ENCODE peak calls at places on chromosomes 4 and X, in seven cellular contexts. E, Z, Y, F, V, J and G are unnamed samples.

GRCh38 chr4:169205146-169205806 is 65.5 kb downstream of the SH3RF1 start:
- DNase-seq in E (no peak), Z (no peak), Y (no peak), F (no peak), V (no peak), J (no peak), G (no peak)

GRCh38 chrX:41556958-41557357 is 109.8 kb downstream of the NYX start:
- DNase-seq in E (no peak), Z (no peak), Y (no peak), F (no peak), V (no peak), J (no peak), G (no peak)

GRCh38 chr4:42360158-42360557 is 37.1 kb upstream of the SHISA3 start:
- DNase-seq in E (no peak), Z (no peak), Y (no peak), F (no peak), V (no peak), J (no peak), G (no peak)

GRCh38 chrX:23784487-23785301 is 1.7 kb downstream of the SAT1 start:
- DNase-seq in E (peak), Z (no peak), Y (no peak), F (peak), V (peak), J (no peak), G (peak)

GRCh38 chr4:72486991-72487390 is 82.0 kb downstream of the ADAMTS3 start:
- DNase-seq in E (no peak), Z (no peak), Y (no peak), F (no peak), V (no peak), J (no peak), G (no peak)

GRCh38 chr4:140065393-140065792 is 88.6 kb downstream of the MAML3 start:
- DNase-seq in E (no peak), Z (no peak), Y (no peak), F (peak), V (no peak), J (no peak), G (no peak)

GRCh38 chr4:181966084-181966483 is 277.1 kb upstream of the TENM3 start:
- DNase-seq in E (no peak), Z (no peak), Y (no peak), F (no peak), V (no peak), J (no peak), G (no peak)

GRCh38 chrX:54931107-54931506 is 10.5 kb downstream of the TRO start:
- DNase-seq in E (no peak), Z (no peak), Y (no peak), F (no peak), V (no peak), J (no peak), G (peak)

GRCh38 chr4:56129431-56129861 is 180.7 kb downstream of the CEP135 start:
- DNase-seq in E (peak), Z (no peak), Y (no peak), F (peak), V (peak), J (no peak), G (peak)

GRCh38 chr4:169090479-169091215 is 80.6 kb upstream of the CBR4 start:
- DNase-seq in E (no peak), Z (no peak), Y (no peak), F (no peak), V (no peak), J (no peak), G (no peak)

GRCh38 chr4:82126641-82127040 is 247.2 kb downstream of the HNRNPD start:
- DNase-seq in E (no peak), Z (no peak), Y (no peak), F (no peak), V (no peak), J (no peak), G (no peak)

GRCh38 chrX:100654256-100654655 is 10.3 kb downstream of the SRPX2 start:
- DNase-seq in E (peak), Z (no peak), Y (no peak), F (peak), V (no peak), J (no peak), G (no peak)

GRCh38 chr4:80125252-80126177 is 52.5 kb upstream of the ANTXR2 start:
- DNase-seq in E (peak), Z (no peak), Y (peak), F (no peak), V (peak), J (no peak), G (no peak)

GRCh38 chr4:142817442-142817841 is 28.7 kb downstream of the INPP4B start:
- DNase-seq in E (peak), Z (no peak), Y (peak), F (no peak), V (peak), J (no peak), G (no peak)

GRCh38 chrX:107716045-107716684 is 59.4 kb downstream of the TSC22D3 start:
- DNase-seq in E (peak), Z (peak), Y (no peak), F (peak), V (no peak), J (peak), G (no peak)

GRCh38 chr4:145487626-145488025 is 6.0 kb downstream of the SMAD1 start:
- DNase-seq in E (no peak), Z (no peak), Y (no peak), F (no peak), V (no peak), J (no peak), G (no peak)

GRCh38 chr4:85779165-85779564 is 304.2 kb downstream of the ARHGAP24 start:
- DNase-seq in E (peak), Z (no peak), Y (no peak), F (no peak), V (no peak), J (no peak), G (no peak)

DNA sequence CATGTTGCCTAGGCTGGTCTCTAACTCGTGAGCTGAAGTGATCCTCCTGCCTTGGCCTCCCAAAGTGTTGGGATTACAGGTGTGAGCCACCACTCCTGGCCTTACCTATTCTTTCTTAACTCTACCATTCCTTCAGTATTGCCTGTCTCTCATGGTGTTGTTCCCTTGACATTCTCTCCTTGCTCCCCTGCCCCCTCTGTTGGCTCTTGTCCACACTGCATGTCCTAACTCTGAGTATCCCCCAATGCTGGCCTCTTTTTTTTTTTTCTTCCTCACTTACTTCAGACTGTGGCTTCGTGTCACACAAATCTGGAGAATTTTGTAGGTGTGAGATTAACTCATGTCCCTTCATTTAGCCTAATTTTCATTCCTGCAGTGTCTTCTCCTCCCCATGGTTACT is 22.9 kb upstream of the FRMPD4 start:
- DNase-seq in E (no peak), Z (no peak), Y (no peak), F (no peak), V (no peak), J (peak), G (no peak)
- TF ChIP-seq CTCF in E (no peak), Z (no peak), Y (no peak), F (no peak), V (no peak), J (peak), G (no peak)

DNA sequence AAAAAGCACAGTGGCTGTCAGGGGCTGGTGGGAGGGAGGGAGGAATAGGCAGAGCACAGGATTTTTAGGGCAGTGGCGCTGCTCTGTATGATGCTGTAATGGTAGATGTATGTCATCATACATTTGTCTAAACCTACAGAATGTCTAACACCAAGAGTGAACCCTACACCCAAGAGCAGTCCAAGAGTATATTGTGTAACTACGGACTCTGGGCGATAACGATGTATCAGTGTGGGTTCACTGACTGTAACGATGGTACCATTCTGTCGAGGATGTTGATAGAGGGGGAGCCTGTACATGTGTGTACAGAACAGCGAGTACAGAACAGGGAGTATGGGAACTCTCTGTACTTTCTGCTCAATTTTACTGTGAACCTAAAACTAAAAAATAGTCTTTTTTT is 76.5 kb downstream of the HAUS3 start:
- DNase-seq in E (no peak), Z (no peak), Y (no peak), F (no peak), V (no peak), J (no peak), G (no peak)
- TF ChIP-seq CTCF in E (no peak), Z (no peak), Y (no peak), F (no peak), V (no peak), J (no peak), G (no peak)

GRCh38 chr4:13933163-13933562 is 305.6 kb upstream of the BOD1L1 start:
- DNase-seq in E (peak), Z (no peak), Y (no peak), F (peak), V (no peak), J (no peak), G (no peak)
- TF ChIP-seq CTCF in E (peak), Z (no peak), Y (no peak), F (no peak), V (no peak), J (no peak), G (no peak)

GRCh38 chr4:38320349-38320707 is 343.7 kb upstream of the KLF3 start:
- DNase-seq in E (no peak), Z (no peak), Y (no peak), F (no peak), V (no peak), J (no peak), G (no peak)

GRCh38 chr4:38324861-38325451 is 339.0 kb upstream of the KLF3 start:
- DNase-seq in E (no peak), Z (no peak), Y (no peak), F (no peak), V (no peak), J (no peak), G (no peak)

GRCh38 chr4:38320833-38321232 is 343.2 kb upstream of the KLF3 start:
- DNase-seq in E (no peak), Z (no peak), Y (no peak), F (no peak), V (no peak), J (no peak), G (no peak)

GRCh38 chr4:38323141-38323634 is 340.8 kb upstream of the KLF3 start:
- DNase-seq in E (peak), Z (no peak), Y (no peak), F (no peak), V (no peak), J (no peak), G (no peak)

DNA sequence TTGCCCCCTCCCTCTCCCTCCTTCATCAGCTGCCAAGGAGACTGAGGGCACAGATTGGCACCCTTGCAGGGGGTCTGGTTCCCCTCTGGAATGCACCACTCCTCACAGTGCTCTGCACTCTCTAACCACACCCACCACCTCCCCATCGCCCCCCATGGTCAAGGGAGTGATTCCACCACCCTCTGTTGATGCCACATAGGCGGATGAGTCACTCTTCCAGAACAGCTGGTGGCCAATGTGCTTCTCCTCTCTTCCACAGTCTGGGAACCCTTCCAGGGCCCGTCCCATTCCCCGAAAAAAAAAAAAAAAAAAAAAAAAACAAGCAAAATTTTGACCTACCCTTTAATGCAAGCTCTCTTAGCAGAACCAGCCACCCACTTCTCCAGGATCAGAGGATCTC is 341.3 kb upstream of the KLF3 start:
- DNase-seq in E (peak), Z (peak), Y (no peak), F (no peak), V (peak), J (no peak), G (no peak)
- TF ChIP-seq CTCF in E (no peak), Z (no peak), Y (no peak), F (no peak), V (no peak), J (no peak), G (no peak)

GRCh38 chrX:15854080-15854655 is 445 bp downstream of the AP1S2 start:
- DNase-seq in E (no peak), Z (peak), Y (peak), F (peak), V (no peak), J (peak), G (no peak)
- TF ChIP-seq CTCF in E (no peak), Z (peak), Y (peak), F (peak), V (peak), J (peak), G (peak)

GRCh38 chrX:123173833-123174232 is 10.2 kb upstream of the GRIA3 start:
- DNase-seq in E (no peak), Z (no peak), Y (no peak), F (no peak), V (no peak), J (no peak), G (peak)
- TF ChIP-seq CTCF in E (peak), Z (no peak), Y (no peak), F (no peak), V (no peak), J (peak), G (peak)

GRCh38 chr4:60432911-60433310 is 767.2 kb upstream of the ADGRL3 start:
- DNase-seq in E (no peak), Z (no peak), Y (no peak), F (no peak), V (no peak), J (no peak), G (no peak)
- TF ChIP-seq CTCF in E (no peak), Z (no peak), Y (no peak), F (no peak), V (no peak), J (no peak), G (no peak)